ENCODE peak calls at places on chromosomes 5 and 9, in seven cellular contexts. W, G, P, R, Y, T and E are unnamed samples.

GRCh38 chr5:66134407-66134843 is 9.7 kb upstream of the SREK1 start:
- DNase-seq in P (no peak), R (no peak), Y (no peak), W (no peak), G (no peak), T (peak; percentile 5), E (no peak)

GRCh38 chr5:173228107-173228506 is 6.9 kb downstream of the NKX2-5 start:
- DNase-seq in R (no peak), Y (no peak), G (no peak), T (no peak), P (no peak), W (no peak), E (no peak)

GRCh38 chr5:72036951-72037350 is 70.3 kb upstream of the MAP1B start:
- DNase-seq in P (no peak), R (no peak), T (no peak), G (no peak), Y (no peak), W (no peak), E (peak; percentile 9)

GRCh38 chr5:89303033-89303480 is 420.1 kb upstream of the MEF2C start:
- DNase-seq in R (no peak), Y (no peak), P (no peak), T (no peak), G (no peak), W (no peak), E (no peak)

GRCh38 chr5:589588-589987 is 22.6 kb upstream of the CEP72 start:
- DNase-seq in Y (no peak), P (no peak), T (no peak), W (no peak), R (peak; percentile 25), G (no peak), E (peak; percentile 40)

GRCh38 chr9:112072721-112073553 is 102.2 kb downstream of the SUSD1 start:
- DNase-seq in G (no peak), W (no peak), R (no peak), Y (no peak), P (no peak), T (no peak), E (no peak)

GRCh38 chr5:68382640-68383039 is 167.1 kb downstream of the PIK3R1 start:
- DNase-seq in P (no peak), W (no peak), G (no peak), Y (no peak), R (no peak), T (no peak), E (no peak)

GRCh38 chr9:4796988-4797956 is 4.5 kb downstream of the RCL1 start:
- DNase-seq in R (no peak), W (no peak), G (no peak), P (peak; percentile 17), Y (no peak), T (peak; percentile 31), E (no peak)